ENCODE peak calls at places on chromosomes 4 and X, in seven cellular contexts. J is stomach, U is astrocyte, X is AG04450, A is astrocyte of the spinal cord, Q is cardiac fibroblast, N is choroid plexus epithelial cell. C is an unnamed sample.

GRCh38 chr4:57109847-57110634 is at the start of gene IGFBP7:
- DNase-seq in N (peak), J (peak), A (peak), Q (peak), X (no peak), U (no peak), C (no peak)

GRCh38 chr4:85482000-85482738 is 7.2 kb downstream of the ARHGAP24 start:
- DNase-seq in Q (no peak), U (no peak), J (no peak), N (no peak), X (no peak), A (no peak), C (no peak)

GRCh38 chrX:41779058-41779564 is 55.1 kb downstream of the GPR82 start:
- DNase-seq in A (peak), U (peak), X (peak), J (no peak), Q (peak), N (peak), C (peak)

GRCh38 chrX:42269186-42269585 is 345.8 kb upstream of the CASK start:
- DNase-seq in J (no peak), Q (peak), X (no peak), N (peak), A (no peak), U (no peak), C (peak)

GRCh38 chr4:146244496-146244895 is 30.2 kb downstream of the REELD1 start:
- DNase-seq in A (no peak), N (no peak), U (no peak), Q (no peak), J (no peak), X (no peak), C (no peak)

GRCh38 chr4:117227925-117228324 is 142.5 kb upstream of the TRAM1L1 start:
- DNase-seq in N (no peak), Q (no peak), J (no peak), A (no peak), X (no peak), U (no peak), C (no peak)

GRCh38 chr4:67556426-67556825 is 2.1 kb upstream of the STAP1 start:
- DNase-seq in J (no peak), A (no peak), U (no peak), X (no peak), Q (peak), N (peak), C (no peak)

GRCh38 chr4:13455411-13455810 is 28.7 kb downstream of the RAB28 start:
- DNase-seq in X (peak), Q (peak), J (no peak), U (peak), N (peak), A (peak), C (peak)

GRCh38 chr4:55186700-55187099 is 61.3 kb upstream of the KDR start:
- DNase-seq in A (no peak), N (no peak), Q (peak), X (no peak), U (no peak), J (no peak), C (no peak)

GRCh38 chr4:4856071-4857000 is 3.1 kb upstream of the MSX1 start:
- DNase-seq in A (peak), N (no peak), U (no peak), X (no peak), J (no peak), Q (no peak), C (no peak)

GRCh38 chr4:66014146-66014765 is 344.0 kb upstream of the EPHA5 start:
- DNase-seq in X (no peak), U (no peak), N (no peak), Q (no peak), J (no peak), A (no peak), C (no peak)

GRCh38 chr4:128393111-128393704 is 105.6 kb upstream of the PGRMC2 start:
- DNase-seq in X (no peak), U (peak), Q (peak), N (peak), A (peak), J (no peak), C (no peak)

GRCh38 chr4:145623831-145624230 is 4.6 kb downstream of the MMAA start:
- DNase-seq in U (peak), Q (peak), N (peak), X (no peak), A (peak), J (no peak), C (no peak)

GRCh38 chr4:89193828-89194227 is 82.5 kb downstream of the TIGD2 start:
- DNase-seq in N (peak), X (no peak), Q (no peak), U (no peak), J (no peak), A (no peak), C (no peak)

GRCh38 chr4:148441624-148441985 is 609 bp downstream of the NR3C2 start:
- DNase-seq in A (no peak), J (no peak), Q (no peak), N (no peak), U (no peak), X (no peak), C (no peak)

GRCh38 chrX:7083468-7084396 is 63.8 kb upstream of the STS start:
- DNase-seq in J (no peak), Q (peak), A (peak), U (peak), N (peak), X (peak), C (peak)

GRCh38 chr4:83599183-83599582 is 63.3 kb downstream of the GPAT3 start:
- DNase-seq in Q (peak), X (no peak), J (no peak), N (peak), U (peak), A (peak), C (no peak)

GRCh38 chr4:118973295-118973694 is 84.6 kb downstream of the SYNPO2 start:
- DNase-seq in J (no peak), A (peak), U (peak), Q (no peak), N (peak), X (no peak), C (no peak)

GRCh38 chrX:9919632-9920172 is 47.5 kb upstream of the CLDN34 start:
- DNase-seq in X (no peak), U (no peak), N (no peak), Q (no peak), A (no peak), J (no peak), C (no peak)

GRCh38 chrX:129983575-129984131 is 1.2 kb downstream of the BCORL1 start:
- DNase-seq in A (no peak), J (no peak), N (no peak), U (no peak), X (no peak), Q (no peak), C (no peak)

GRCh38 chr4:15317246-15317645 is 110.6 kb upstream of the C1QTNF7 start:
- DNase-seq in A (no peak), X (no peak), Q (no peak), J (no peak), U (no peak), N (no peak), C (no peak)

GRCh38 chr4:7282094-7282370 is 89.7 kb downstream of the SORCS2 start:
- DNase-seq in Q (no peak), U (no peak), J (no peak), A (no peak), N (no peak), X (no peak), C (no peak)

GRCh38 chr4:94551616-94552564 is 100.1 kb downstream of the PDLIM5 start:
- DNase-seq in X (no peak), J (no peak), Q (peak), N (peak), U (peak), A (peak), C (no peak)

GRCh38 chr4:174539571-174539970 is 17.3 kb upstream of the HPGD start:
- DNase-seq in N (no peak), X (no peak), A (no peak), Q (no peak), U (no peak), J (no peak), C (no peak)

GRCh38 chr4:61200195-61200990 is at the start of gene ADGRL3:
- DNase-seq in J (no peak), X (no peak), U (peak), N (peak), Q (peak), A (peak), C (no peak)

GRCh38 chrX:38282044-38282443 is 45.3 kb downstream of the RPGR start:
- DNase-seq in Q (peak), N (peak), U (no peak), A (no peak), J (no peak), X (no peak), C (no peak)

GRCh38 chrX:56618250-56618649 is 54.8 kb downstream of the UBQLN2 start:
- DNase-seq in N (no peak), Q (peak), X (no peak), U (no peak), J (no peak), A (no peak), C (no peak)
- H3K4me3 ChIP-seq in N (no peak), Q (no peak), X (no peak), U (no peak), J (no peak), A (no peak), C (no peak)

GRCh38 chr4:188930822-188931221 is 791.6 kb downstream of the TRIML1 start:
- DNase-seq in X (no peak), J (no peak), U (no peak), A (peak), N (peak), Q (no peak), C (no peak)

GRCh38 chr4:188934320-188934975 is 795.2 kb downstream of the TRIML1 start:
- DNase-seq in A (peak), N (peak), Q (peak), U (peak), X (peak), J (no peak), C (peak)
- H3K4me3 ChIP-seq in A (no peak), N (no peak), Q (no peak), U (no peak), X (no peak), J (no peak), C (no peak)

DNA sequence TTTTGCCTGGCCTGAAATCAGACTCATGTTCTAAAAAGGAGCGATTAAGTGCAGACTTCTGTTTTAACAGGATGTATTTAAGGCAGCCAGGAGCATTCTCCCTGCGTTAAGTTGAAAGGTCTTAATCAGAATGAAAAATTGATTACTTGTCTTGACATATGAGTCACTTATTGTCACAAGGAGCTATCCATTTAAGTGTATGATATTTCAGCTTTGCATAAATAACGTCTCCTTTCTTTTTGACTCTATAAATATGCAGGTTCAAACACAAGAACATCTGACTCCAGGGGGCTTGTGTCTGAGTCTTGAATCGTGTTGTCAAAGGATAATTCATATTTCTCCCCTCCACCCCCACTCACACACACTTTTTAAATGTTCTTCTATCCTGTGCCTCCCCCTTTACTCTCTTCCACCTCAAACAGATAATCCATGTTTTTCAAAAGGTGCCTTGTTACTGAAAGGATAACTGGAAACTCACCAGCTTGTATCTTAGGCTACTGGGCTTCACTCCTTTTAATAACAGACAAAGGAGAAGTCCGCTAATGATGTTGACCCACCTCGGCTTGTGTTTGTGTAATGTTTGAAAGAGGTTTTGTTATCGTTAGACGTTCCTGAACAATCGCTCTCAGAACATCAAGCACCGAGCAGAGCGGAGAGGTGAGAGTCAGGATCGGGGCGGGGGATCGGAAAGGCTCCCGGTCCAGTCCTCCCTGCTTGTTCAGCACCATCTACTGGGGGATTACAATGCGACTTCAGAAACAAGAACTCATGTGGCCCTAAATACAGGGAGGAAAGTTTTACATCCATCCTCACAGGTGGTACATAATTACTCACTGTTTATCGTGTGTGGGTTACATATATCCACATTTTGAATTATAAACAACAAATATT is 107.5 kb upstream of the RPL34 start:
- DNase-seq in X (peak), J (no peak), Q (peak), A (peak), U (peak), N (peak), C (peak)
- H3K4me3 ChIP-seq in X (no peak), J (no peak), Q (no peak), A (peak), U (peak), N (peak), C (no peak)

DNA sequence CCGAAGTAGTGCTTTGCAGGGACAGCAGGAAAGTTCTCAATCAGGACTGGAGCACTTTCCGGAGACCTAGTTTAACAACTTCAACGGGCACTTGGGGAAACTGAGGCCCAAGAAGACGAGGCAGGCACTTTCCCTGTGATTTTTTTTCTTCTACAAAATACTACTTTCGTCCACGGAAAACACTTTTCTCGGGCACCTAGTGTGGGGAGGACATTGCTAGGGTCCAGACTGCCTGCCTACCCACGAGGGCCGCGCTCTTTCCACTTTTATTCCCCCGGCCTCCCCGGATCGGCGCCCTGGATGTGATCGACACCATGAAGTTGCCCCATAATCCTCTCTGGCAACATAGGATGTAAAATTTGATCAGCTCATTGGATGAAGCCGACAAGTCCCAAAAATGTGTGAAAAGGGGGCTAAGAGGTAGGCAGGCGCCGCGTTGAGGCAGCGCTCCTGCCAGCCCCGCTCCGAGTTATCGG is 125.5 kb upstream of the CXorf66 start:
- DNase-seq in Q (no peak), X (no peak), N (no peak), J (no peak), A (no peak), U (no peak), C (no peak)
- H3K4me3 ChIP-seq in Q (peak), X (peak), N (peak), J (peak), A (peak), U (peak), C (peak)

DNA sequence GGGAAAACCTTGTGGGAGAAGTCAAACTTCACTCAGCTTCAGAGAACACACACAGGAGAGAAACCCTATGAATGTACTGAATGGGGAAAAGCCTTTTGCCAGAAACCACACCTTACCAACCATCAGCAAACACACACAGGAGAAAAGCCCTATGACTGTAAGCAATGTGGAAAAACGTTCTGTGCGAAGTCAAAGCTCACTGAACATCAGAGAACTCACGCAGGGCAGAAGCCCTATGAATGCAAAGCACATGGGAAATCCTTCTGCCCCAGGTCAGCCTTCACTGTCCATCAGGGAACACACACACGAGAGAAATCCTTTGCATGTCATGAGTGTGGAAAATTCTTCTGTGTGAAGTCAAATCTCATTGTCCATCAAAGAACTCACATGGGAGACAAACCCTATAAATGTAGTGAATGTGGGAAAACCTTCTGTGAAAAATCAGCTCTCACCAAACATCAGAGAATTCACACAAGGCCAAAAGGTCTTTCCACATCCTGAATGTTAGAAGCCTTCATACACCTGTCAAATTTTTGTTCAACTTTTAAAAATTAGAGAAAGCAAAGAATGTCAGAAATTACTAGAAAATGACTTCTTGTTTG is 199.4 kb downstream of the SMIM20 start:
- DNase-seq in Q (no peak), A (no peak), J (no peak), X (no peak), U (no peak), N (no peak), C (no peak)
- H3K4me3 ChIP-seq in Q (no peak), A (no peak), J (no peak), X (no peak), U (no peak), N (no peak), C (no peak)

GRCh38 chrX:104566921-104567501 is 1.0 kb downstream of the IL1RAPL2 start:
- DNase-seq in X (no peak), U (no peak), A (no peak), N (no peak), J (no peak), Q (no peak), C (no peak)
- H3K4me3 ChIP-seq in X (no peak), U (no peak), A (no peak), N (no peak), J (peak), Q (no peak), C (peak)

GRCh38 chr4:73943555-73943954 is 38.3 kb downstream of the PF4 start:
- DNase-seq in U (no peak), J (no peak), Q (no peak), N (no peak), X (no peak), A (no peak), C (no peak)

GRCh38 chr4:73945674-73946449 is 36.0 kb downstream of the PF4 start:
- DNase-seq in A (no peak), N (no peak), Q (no peak), J (no peak), X (no peak), U (no peak), C (no peak)

GRCh38 chr4:73947239-73947985 is 34.4 kb downstream of the PF4 start:
- DNase-seq in Q (no peak), J (no peak), U (no peak), X (no peak), N (no peak), A (no peak), C (no peak)

GRCh38 chr4:73945140-73945539 is 36.7 kb downstream of the PF4 start:
- DNase-seq in N (no peak), Q (no peak), U (no peak), J (no peak), X (no peak), A (no peak), C (no peak)

GRCh38 chr4:73944061-73944875 is 37.6 kb downstream of the PF4 start:
- DNase-seq in J (peak), U (no peak), X (no peak), Q (peak), A (peak), N (no peak), C (no peak)
- H3K4me3 ChIP-seq in J (peak), U (peak), X (peak), Q (peak), A (peak), N (peak), C (peak)

GRCh38 chr4:3368841-3369760 is 72.7 kb upstream of the HGFAC start:
- DNase-seq in U (no peak), Q (no peak), X (no peak), J (no peak), A (no peak), N (no peak), C (no peak)

GRCh38 chr4:3368334-3368733 is 73.4 kb upstream of the HGFAC start:
- DNase-seq in Q (no peak), J (no peak), A (no peak), U (no peak), N (no peak), X (no peak), C (no peak)

GRCh38 chr4:3371038-3371437 is 70.7 kb upstream of the HGFAC start:
- DNase-seq in A (peak), U (peak), N (peak), Q (peak), J (no peak), X (no peak), C (no peak)

GRCh38 chr4:3371581-3372001 is 70.2 kb upstream of the HGFAC start:
- DNase-seq in N (peak), U (peak), X (no peak), J (no peak), Q (peak), A (no peak), C (no peak)

DNA sequence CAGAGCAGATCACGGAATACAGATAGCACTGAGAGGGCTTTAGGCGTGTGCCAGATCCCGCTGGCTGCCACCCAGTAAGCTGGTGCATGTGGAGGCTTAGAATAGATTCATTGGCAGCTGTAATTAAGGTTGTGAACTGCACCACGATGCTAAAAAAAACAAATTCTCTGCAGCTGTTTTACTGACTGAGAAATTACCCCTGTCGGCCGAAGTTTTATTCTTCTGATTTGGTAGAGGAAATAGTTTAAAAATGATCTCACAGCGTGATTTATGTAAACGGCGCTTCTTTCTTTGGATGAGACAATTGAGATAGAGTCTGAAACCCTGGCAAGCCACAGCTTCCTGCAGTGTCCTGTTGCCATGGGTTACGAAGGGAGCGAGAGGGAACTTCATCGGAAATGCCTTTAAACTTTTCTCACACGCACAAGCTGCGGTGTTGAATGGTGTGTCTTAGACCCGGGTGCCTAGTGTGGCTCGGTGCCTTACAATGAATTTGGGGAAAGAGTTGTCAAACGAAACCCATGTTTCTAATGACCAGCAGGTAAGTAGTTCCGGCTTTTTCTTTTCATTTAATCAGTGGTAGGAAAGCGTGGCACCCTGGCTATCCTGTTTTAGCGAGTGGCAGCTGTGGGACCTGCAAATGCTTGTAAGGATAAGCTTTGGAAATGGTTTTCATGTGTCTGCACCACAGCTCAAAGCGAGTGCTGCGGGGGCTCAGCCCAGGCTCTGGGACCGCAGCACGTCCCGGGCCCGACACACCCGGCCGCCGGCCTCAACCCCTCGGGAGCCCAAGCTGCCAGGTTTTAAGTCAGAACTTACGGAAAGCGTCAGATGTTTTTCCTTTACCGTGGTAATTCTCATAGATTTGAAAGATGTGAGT is 71.7 kb upstream of the HGFAC start:
- DNase-seq in U (peak), Q (peak), J (no peak), N (peak), A (peak), X (peak), C (peak)
- H3K4me3 ChIP-seq in U (peak), Q (peak), J (peak), N (peak), A (peak), X (peak), C (peak)